ENCODE peak calls at places on chromosome 3, in four cellular contexts. G, A, P and K are unnamed samples.

GRCh38 chr3:13282528-13282985 is 137.6 kb downstream of the NUP210 start:
- DNase-seq in A (no peak), P (peak), G (no peak), K (no peak)

GRCh38 chr3:169404491-169404890 is 259.0 kb downstream of the MECOM start:
- DNase-seq in G (no peak), A (no peak), P (no peak), K (no peak)

GRCh38 chr3:99505646-99506269 is 132.6 kb upstream of the COL8A1 start:
- DNase-seq in A (peak), P (no peak), G (no peak), K (peak)

GRCh38 chr3:11045536-11045935 is 53.0 kb downstream of the SLC6A1 start:
- DNase-seq in G (no peak), P (no peak), A (no peak), K (no peak)

GRCh38 chr3:142112601-142113000 is 36.7 kb downstream of the TFDP2 start:
- DNase-seq in A (no peak), G (no peak), P (no peak), K (no peak)

GRCh38 chr3:14304101-14305045 is 98.0 kb upstream of the SLC6A6 start:
- DNase-seq in G (no peak), P (no peak), A (no peak), K (no peak)

GRCh38 chr3:39349080-39349479 is 19.6 kb downstream of the CCR8 start:
- DNase-seq in G (no peak), P (no peak), A (no peak), K (no peak)

GRCh38 chr3:12345141-12345561 is 56.3 kb downstream of the PPARG start:
- DNase-seq in G (no peak), P (no peak), A (no peak), K (no peak)

GRCh38 chr3:129575987-129576364 is 30.5 kb downstream of the PLXND1 start:
- DNase-seq in P (no peak), A (no peak), G (no peak), K (no peak)

GRCh38 chr3:71684752-71685151 is 40.5 kb downstream of the EIF4E3 start:
- DNase-seq in G (no peak), A (no peak), P (no peak), K (no peak)

GRCh38 chr3:46538803-46539442 is 27.2 kb downstream of the LRRC2 start:
- DNase-seq in A (no peak), G (peak), P (no peak), K (peak)

GRCh38 chr3:117761992-117762944 is 1052.7 kb downstream of the TUSC7 start:
- DNase-seq in A (no peak), P (peak), G (no peak), K (no peak)

GRCh38 chr3:155890671-155891190 is 20.3 kb downstream of the GMPS start:
- DNase-seq in P (no peak), A (no peak), G (no peak), K (no peak)

GRCh38 chr3:142782616-142783015 is 58.8 kb downstream of the TRPC1 start:
- DNase-seq in P (no peak), A (no peak), G (no peak), K (no peak)

GRCh38 chr3:106765342-106765741 is 611.9 kb upstream of the CCDC54 start:
- DNase-seq in A (no peak), P (no peak), G (no peak), K (no peak)

GRCh38 chr3:119443179-119443578 is 20.2 kb downstream of the TMEM39A start:
- DNase-seq in P (no peak), G (no peak), A (no peak), K (no peak)

GRCh38 chr3:58659051-58659675 is 7.4 kb downstream of the FAM3D start:
- DNase-seq in P (no peak), G (no peak), A (no peak), K (no peak)

GRCh38 chr3:188842628-188843027 is 329.1 kb upstream of the TPRG1 start:
- DNase-seq in P (no peak), A (no peak), G (no peak), K (no peak)

GRCh38 chr3:5138214-5138981 is 16.3 kb downstream of the ARL8B start:
- DNase-seq in G (no peak), A (no peak), P (no peak), K (no peak)

GRCh38 chr3:5136211-5136610 is 14.1 kb downstream of the ARL8B start:
- DNase-seq in G (no peak), A (no peak), P (no peak), K (no peak)

GRCh38 chr3:5140230-5140621 is 18.1 kb downstream of the ARL8B start:
- DNase-seq in G (no peak), A (no peak), P (no peak), K (no peak)

GRCh38 chr3:5133689-5134088 is 11.6 kb downstream of the ARL8B start:
- DNase-seq in P (no peak), A (no peak), G (no peak), K (no peak)

GRCh38 chr3:5136619-5137429 is 14.7 kb downstream of the ARL8B start:
- DNase-seq in G (peak), P (no peak), A (no peak), K (peak)
- TF ChIP-seq CTCF in G (peak), P (no peak), A (no peak), K (peak)

DNA sequence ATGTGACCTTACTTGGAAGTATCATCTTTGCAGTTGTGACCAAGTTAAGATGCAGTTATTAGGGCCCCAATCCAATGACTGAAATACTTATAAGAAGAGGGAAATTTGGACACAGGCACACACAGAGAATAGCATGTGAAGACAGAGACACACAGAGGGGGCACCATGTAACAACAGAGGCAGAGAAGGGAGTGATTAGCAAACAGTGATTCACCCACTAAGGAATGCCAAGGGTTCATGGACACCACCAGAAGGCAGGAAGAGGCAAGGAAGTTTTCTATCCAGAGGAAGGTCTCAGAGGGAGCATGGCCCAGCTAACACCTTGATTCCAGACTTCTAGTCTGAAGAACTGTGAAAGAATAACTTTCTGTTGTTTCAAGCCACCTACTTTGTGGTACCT is 25.0 kb downstream of the SIDT1 start:
- DNase-seq in G (no peak), A (no peak), P (no peak), K (no peak)
- TF ChIP-seq CTCF in G (no peak), A (no peak), P (no peak), K (no peak)

GRCh38 chr3:179093807-179094206 is 22.2 kb upstream of the ZMAT3 start:
- DNase-seq in P (no peak), G (no peak), A (no peak), K (no peak)

GRCh38 chr3:179100652-179101051 is 29.0 kb upstream of the ZMAT3 start:
- DNase-seq in G (no peak), P (no peak), A (no peak), K (no peak)

GRCh38 chr3:179098388-179099077 is 26.9 kb upstream of the ZMAT3 start:
- DNase-seq in P (no peak), G (no peak), A (no peak), K (no peak)
- TF ChIP-seq CTCF in P (no peak), G (no peak), A (no peak), K (no peak)

GRCh38 chr3:27532931-27533607 is 48.9 kb upstream of the SLC4A7 start:
- DNase-seq in A (no peak), P (no peak), G (no peak), K (no peak)

GRCh38 chr3:27536451-27536850 is 52.3 kb upstream of the SLC4A7 start:
- DNase-seq in G (no peak), A (no peak), P (no peak), K (no peak)

GRCh38 chr3:27535809-27536392 is 51.7 kb upstream of the SLC4A7 start:
- DNase-seq in G (no peak), P (no peak), A (no peak), K (no peak)

GRCh38 chr3:27532426-27532825 is 48.2 kb upstream of the SLC4A7 start:
- DNase-seq in P (no peak), A (no peak), G (no peak), K (no peak)

DNA sequence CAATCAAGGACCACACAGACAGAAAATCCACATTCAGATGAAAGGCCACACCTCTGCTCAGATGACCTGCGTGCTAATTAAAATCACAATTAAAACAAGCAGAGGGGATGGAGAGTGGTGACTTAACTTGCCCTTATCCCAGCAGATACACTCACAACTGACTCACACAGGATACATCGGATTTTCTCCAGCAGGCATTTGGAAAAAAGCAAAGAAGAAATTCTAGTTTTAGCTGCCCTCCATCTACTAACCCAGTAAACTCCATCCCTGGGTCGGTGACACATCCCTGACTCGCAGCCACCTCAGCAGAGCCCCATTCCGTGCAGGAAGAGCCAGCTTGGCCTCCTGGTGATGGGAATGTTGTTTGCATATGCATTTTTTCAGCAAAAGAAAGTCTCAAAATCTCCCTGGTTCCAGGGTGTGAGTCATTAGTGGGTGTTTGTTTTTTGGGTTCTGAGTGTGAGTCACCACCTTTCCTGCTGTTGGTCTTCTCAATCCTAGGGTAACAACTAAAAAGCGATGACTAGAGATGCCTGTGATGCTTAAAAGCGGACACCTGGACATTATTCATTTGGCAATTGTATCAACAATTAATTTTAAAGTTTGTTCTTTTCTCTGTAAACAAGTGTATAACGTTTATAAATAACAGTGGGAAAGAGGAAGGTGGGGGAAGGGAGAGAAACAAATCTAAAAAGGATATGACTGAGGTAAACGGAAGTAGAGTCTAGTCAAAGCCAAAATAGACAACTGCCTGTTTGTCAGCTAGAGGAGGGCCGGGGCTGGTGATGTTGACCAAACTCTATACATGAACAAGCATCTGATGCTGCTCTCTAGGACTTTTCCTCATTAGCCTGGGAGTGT is 49.8 kb upstream of the SLC4A7 start:
- DNase-seq in A (peak), P (no peak), G (no peak), K (peak)
- TF ChIP-seq CTCF in A (peak), P (no peak), G (no peak), K (no peak)

DNA sequence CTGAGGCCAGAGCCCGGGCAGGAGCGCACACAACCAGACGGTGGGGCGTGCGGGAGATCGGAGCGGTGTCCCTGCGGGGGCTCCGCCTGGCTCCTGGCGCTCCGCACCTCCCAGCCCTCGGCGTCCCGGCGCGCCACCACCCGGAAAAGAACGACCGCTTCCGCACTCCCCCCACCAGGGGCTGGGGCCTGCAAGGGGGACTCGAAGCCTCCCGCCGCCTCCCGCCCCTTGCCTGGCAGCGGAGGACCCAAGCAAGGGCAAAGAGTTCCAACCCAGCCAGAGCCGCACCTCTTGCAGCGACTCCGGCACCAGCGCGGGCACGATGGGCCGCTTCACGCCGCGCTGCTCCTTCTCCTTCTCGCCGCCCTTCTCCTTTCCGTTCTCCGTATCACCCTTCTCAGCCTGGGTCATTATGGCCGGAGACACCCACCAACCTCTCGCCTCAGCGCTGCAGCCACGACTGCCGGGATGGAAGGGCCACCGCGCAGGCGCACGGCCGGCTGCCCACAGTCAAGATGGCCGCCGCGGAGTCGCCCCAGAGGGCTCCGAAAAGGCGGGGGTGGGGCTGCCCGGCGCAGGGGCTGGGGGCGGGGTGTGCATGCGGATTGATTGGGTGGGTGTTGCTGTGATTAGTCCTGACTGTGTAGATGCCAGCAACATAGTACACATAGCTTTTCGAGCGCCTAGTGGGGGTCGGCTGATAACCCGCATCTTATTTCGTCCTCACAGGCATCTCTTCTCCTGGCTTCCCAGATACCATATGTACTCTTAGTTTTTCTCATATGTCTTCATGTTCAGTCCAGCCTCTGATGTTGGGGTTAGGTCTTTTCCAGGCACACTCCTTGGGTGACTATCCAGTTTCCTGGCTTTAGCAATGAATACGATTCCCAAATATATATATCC is at the start of gene ACTR8:
- DNase-seq in G (peak), A (peak), P (peak), K (peak)
- TF ChIP-seq CTCF in G (no peak), A (peak), P (no peak), K (no peak)

DNA sequence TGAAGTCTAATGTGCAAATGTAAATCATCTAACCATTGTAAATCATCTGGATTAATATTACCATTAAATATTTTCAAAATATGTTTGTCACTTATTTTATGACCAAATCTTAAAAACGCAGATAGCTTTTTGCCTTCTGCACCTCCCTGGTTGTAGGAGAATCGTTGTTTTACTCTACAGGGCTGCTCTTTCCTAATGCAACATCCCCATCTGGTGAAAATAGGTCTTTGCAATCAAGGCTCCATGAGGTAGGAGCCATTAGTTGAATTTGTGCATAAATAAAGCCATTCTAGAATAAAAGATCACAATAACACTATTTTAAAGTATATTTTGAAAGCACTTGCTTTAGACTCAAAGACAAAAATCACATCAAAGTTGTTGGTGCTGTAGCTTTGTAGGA is 535.6 kb upstream of the AGTR1 start:
- DNase-seq in G (no peak), P (no peak), A (no peak), K (no peak)
- TF ChIP-seq CTCF in G (no peak), P (no peak), A (no peak), K (no peak)